ENCODE peak calls at places on chromosomes 6 and 20, in four cellular contexts. One of them, this sample, is unnamed. For H3K9me3, the result is how much of the 10 kb centered on the place peaks cover.

GRCh38 chr6:150152891-150153876 is 10.3 kb downstream of the PPP1R14C start:
- DNase-seq in CD4-positive, CD25-positive, alpha-beta regulatory T cell: no peak
- DNase-seq in left lung: no peak
- DNase-seq in sigmoid colon: no peak
- DNase-seq in this sample: no peak

GRCh38 chr6:128097019-128097418 is 196.2 kb upstream of the THEMIS start:
- DNase-seq in CD4-positive, CD25-positive, alpha-beta regulatory T cell: no peak
- DNase-seq in left lung: no peak
- DNase-seq in sigmoid colon: no peak
- DNase-seq in this sample: no peak

GRCh38 chr20:52747736-52748135 is 224.4 kb upstream of the TSHZ2 start:
- DNase-seq in CD4-positive, CD25-positive, alpha-beta regulatory T cell: no peak
- DNase-seq in left lung: no peak
- DNase-seq in sigmoid colon: no peak
- DNase-seq in this sample: no peak

GRCh38 chr6:11868392-11868791 is 89.8 kb upstream of the ADTRP start:
- DNase-seq in CD4-positive, CD25-positive, alpha-beta regulatory T cell: no peak
- DNase-seq in left lung: no peak
- DNase-seq in sigmoid colon: no peak
- DNase-seq in this sample: no peak

GRCh38 chr6:53483423-53484353 is 61.2 kb downstream of the GCLC start:
- DNase-seq in CD4-positive, CD25-positive, alpha-beta regulatory T cell: peak
- DNase-seq in left lung: no peak
- DNase-seq in sigmoid colon: no peak
- DNase-seq in this sample: no peak

GRCh38 chr20:20820104-20820503 is 107.7 kb upstream of the RALGAPA2 start:
- DNase-seq in CD4-positive, CD25-positive, alpha-beta regulatory T cell: no peak
- DNase-seq in left lung: no peak
- DNase-seq in sigmoid colon: no peak
- DNase-seq in this sample: no peak

GRCh38 chr6:15977050-15977449 is 151.8 kb upstream of the MYLIP start:
- DNase-seq in CD4-positive, CD25-positive, alpha-beta regulatory T cell: no peak
- DNase-seq in left lung: no peak
- DNase-seq in sigmoid colon: no peak
- DNase-seq in this sample: no peak

GRCh38 chr6:125944434-125944816 is 12.1 kb upstream of the HINT3 start:
- DNase-seq in CD4-positive, CD25-positive, alpha-beta regulatory T cell: no peak
- DNase-seq in left lung: no peak
- DNase-seq in sigmoid colon: peak
- DNase-seq in this sample: no peak

GRCh38 chr20:47620808-47621805 is 119.4 kb downstream of the NCOA3 start:
- DNase-seq in CD4-positive, CD25-positive, alpha-beta regulatory T cell: peak
- DNase-seq in left lung: no peak
- DNase-seq in sigmoid colon: no peak
- DNase-seq in this sample: peak

GRCh38 chr20:48614593-48615274 is 213.1 kb downstream of the PREX1 start:
- DNase-seq in CD4-positive, CD25-positive, alpha-beta regulatory T cell: no peak
- DNase-seq in left lung: peak
- DNase-seq in sigmoid colon: peak
- DNase-seq in this sample: no peak

GRCh38 chr6:107718341-107718740 is 105.8 kb downstream of the SCML4 start:
- DNase-seq in CD4-positive, CD25-positive, alpha-beta regulatory T cell: no peak
- DNase-seq in left lung: no peak
- DNase-seq in sigmoid colon: no peak
- DNase-seq in this sample: no peak

GRCh38 chr20:4067600-4068261 is 52.4 kb upstream of the RNF24 start:
- DNase-seq in CD4-positive, CD25-positive, alpha-beta regulatory T cell: no peak
- DNase-seq in left lung: no peak
- DNase-seq in sigmoid colon: peak
- DNase-seq in this sample: no peak

GRCh38 chr20:61939691-61940360 is 125.9 kb downstream of the TAF4 start:
- DNase-seq in CD4-positive, CD25-positive, alpha-beta regulatory T cell: no peak
- DNase-seq in left lung: peak
- DNase-seq in sigmoid colon: no peak
- DNase-seq in this sample: no peak

GRCh38 chr6:42841844-42842584 is 37.4 kb upstream of the RPL7L1 start:
- DNase-seq in CD4-positive, CD25-positive, alpha-beta regulatory T cell: no peak
- DNase-seq in left lung: no peak
- DNase-seq in sigmoid colon: no peak
- DNase-seq in this sample: no peak

GRCh38 chr20:43579861-43580793 is 10.6 kb upstream of the IFT52 start:
- DNase-seq in CD4-positive, CD25-positive, alpha-beta regulatory T cell: no peak
- DNase-seq in left lung: no peak
- DNase-seq in sigmoid colon: no peak
- DNase-seq in this sample: no peak

GRCh38 chr20:52295556-52295955 is 104.0 kb upstream of the ZFP64 start:
- DNase-seq in CD4-positive, CD25-positive, alpha-beta regulatory T cell: no peak
- DNase-seq in left lung: no peak
- DNase-seq in sigmoid colon: no peak
- DNase-seq in this sample: no peak

GRCh38 chr20:7358670-7359069 is 581.6 kb downstream of the HAO1 start:
- DNase-seq in CD4-positive, CD25-positive, alpha-beta regulatory T cell: no peak
- DNase-seq in left lung: no peak
- DNase-seq in sigmoid colon: no peak
- DNase-seq in this sample: no peak

GRCh38 chr6:113140721-113141120 is 716.4 kb upstream of the MARCKS start:
- DNase-seq in CD4-positive, CD25-positive, alpha-beta regulatory T cell: no peak
- DNase-seq in left lung: no peak
- DNase-seq in sigmoid colon: no peak
- DNase-seq in this sample: no peak

GRCh38 chr20:55582498-55582897 is 422.8 kb downstream of the CBLN4 start:
- DNase-seq in CD4-positive, CD25-positive, alpha-beta regulatory T cell: no peak
- DNase-seq in left lung: no peak
- DNase-seq in sigmoid colon: no peak
- DNase-seq in this sample: no peak
- H3K9me3 ChIP-seq in CD4-positive, CD25-positive, alpha-beta regulatory T cell: under half
- H3K9me3 ChIP-seq in left lung: under half
- H3K9me3 ChIP-seq in sigmoid colon: under half
- H3K9me3 ChIP-seq in this sample: under half

DNA sequence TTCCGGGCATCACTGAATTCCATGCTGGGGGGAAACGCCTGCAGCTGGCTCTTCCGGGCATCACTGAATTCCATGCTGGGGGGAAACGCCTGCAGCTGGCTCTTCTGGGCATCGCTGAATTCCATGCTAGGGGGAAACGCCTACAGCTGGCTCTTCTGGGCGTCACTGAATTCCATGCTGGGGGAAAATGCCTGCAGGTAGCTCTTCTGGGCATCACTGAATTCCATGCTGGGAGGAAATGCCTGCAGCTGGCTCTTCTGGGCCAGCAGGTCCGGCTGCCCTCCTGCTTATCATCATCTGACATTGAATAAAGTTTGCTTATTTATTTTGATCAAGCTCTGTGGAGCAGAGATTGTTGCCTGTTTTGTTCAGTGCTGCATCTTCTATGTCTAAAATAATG is 355.1 kb downstream of the SMOC2 start:
- DNase-seq in CD4-positive, CD25-positive, alpha-beta regulatory T cell: no peak
- DNase-seq in left lung: no peak
- DNase-seq in sigmoid colon: no peak
- DNase-seq in this sample: no peak
- H3K9me3 ChIP-seq in CD4-positive, CD25-positive, alpha-beta regulatory T cell: under half
- H3K9me3 ChIP-seq in left lung: under half
- H3K9me3 ChIP-seq in sigmoid colon: under half
- H3K9me3 ChIP-seq in this sample: under half

GRCh38 chr6:81486234-81486633 is 266.2 kb downstream of the TENT5A start:
- DNase-seq in CD4-positive, CD25-positive, alpha-beta regulatory T cell: no peak
- DNase-seq in left lung: no peak
- DNase-seq in sigmoid colon: no peak
- DNase-seq in this sample: no peak
- H3K9me3 ChIP-seq in CD4-positive, CD25-positive, alpha-beta regulatory T cell: under half
- H3K9me3 ChIP-seq in left lung: under half
- H3K9me3 ChIP-seq in sigmoid colon: under half
- H3K9me3 ChIP-seq in this sample: under half

GRCh38 chr6:137840252-137840651 is 26.8 kb upstream of the TNFAIP3 start:
- DNase-seq in CD4-positive, CD25-positive, alpha-beta regulatory T cell: no peak
- DNase-seq in left lung: no peak
- DNase-seq in sigmoid colon: no peak
- DNase-seq in this sample: no peak
- H3K9me3 ChIP-seq in CD4-positive, CD25-positive, alpha-beta regulatory T cell: under half
- H3K9me3 ChIP-seq in left lung: under half
- H3K9me3 ChIP-seq in sigmoid colon: under half
- H3K9me3 ChIP-seq in this sample: under half

DNA sequence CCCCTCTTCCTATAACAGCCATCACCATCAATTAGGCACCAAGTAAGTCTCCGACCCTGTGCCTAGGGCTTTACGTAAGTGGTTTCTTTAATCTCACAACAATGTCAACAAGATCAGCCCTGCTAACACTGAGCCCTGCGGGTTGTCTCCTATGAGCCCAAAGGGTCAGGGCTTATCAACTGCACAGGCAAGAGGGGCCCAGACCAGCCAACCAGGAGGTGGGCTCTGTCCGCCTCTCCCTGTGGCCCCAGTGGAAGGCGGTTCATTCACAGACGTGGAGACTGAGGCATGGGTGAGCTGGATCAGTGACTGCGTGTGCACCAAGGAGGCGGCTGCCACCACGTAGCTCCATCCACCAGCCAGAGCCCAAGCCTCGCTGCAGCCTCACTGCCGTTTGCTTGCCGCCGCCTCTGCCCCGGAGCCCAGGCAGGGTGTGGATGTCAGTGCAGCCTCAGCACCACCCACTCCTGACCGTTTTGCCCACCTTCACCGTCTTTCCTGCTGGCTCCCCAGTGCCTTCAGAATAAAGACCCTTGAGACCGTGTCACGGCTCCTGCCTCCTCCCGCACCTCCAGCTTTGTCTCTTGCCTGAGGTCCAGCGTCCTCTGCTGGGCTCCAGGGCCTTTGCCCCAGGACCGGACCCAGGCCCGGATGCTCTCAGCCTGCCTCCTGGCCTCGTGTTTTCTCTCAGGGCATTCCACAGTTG is 78.7 kb downstream of the DLL1 start:
- DNase-seq in CD4-positive, CD25-positive, alpha-beta regulatory T cell: no peak
- DNase-seq in left lung: no peak
- DNase-seq in sigmoid colon: peak
- DNase-seq in this sample: no peak
- H3K9me3 ChIP-seq in CD4-positive, CD25-positive, alpha-beta regulatory T cell: under half
- H3K9me3 ChIP-seq in left lung: under half
- H3K9me3 ChIP-seq in sigmoid colon: under half
- H3K9me3 ChIP-seq in this sample: under half

GRCh38 chr6:168165891-168166290 is 86.9 kb upstream of the FRMD1 start:
- DNase-seq in CD4-positive, CD25-positive, alpha-beta regulatory T cell: no peak
- DNase-seq in left lung: no peak
- DNase-seq in sigmoid colon: no peak
- DNase-seq in this sample: no peak
- H3K9me3 ChIP-seq in CD4-positive, CD25-positive, alpha-beta regulatory T cell: under half
- H3K9me3 ChIP-seq in left lung: under half
- H3K9me3 ChIP-seq in sigmoid colon: under half
- H3K9me3 ChIP-seq in this sample: under half

GRCh38 chr6:39948156-39948850 is 14.0 kb upstream of the MOCS1 start:
- DNase-seq in CD4-positive, CD25-positive, alpha-beta regulatory T cell: no peak
- DNase-seq in left lung: no peak
- DNase-seq in sigmoid colon: no peak
- DNase-seq in this sample: no peak
- H3K9me3 ChIP-seq in CD4-positive, CD25-positive, alpha-beta regulatory T cell: under half
- H3K9me3 ChIP-seq in left lung: under half
- H3K9me3 ChIP-seq in sigmoid colon: under half
- H3K9me3 ChIP-seq in this sample: under half

GRCh38 chr20:15814360-15814759 is 758.9 kb downstream of the KIF16B start:
- DNase-seq in CD4-positive, CD25-positive, alpha-beta regulatory T cell: no peak
- DNase-seq in left lung: no peak
- DNase-seq in sigmoid colon: no peak
- DNase-seq in this sample: no peak

GRCh38 chr20:15814903-15815302 is 758.3 kb downstream of the KIF16B start:
- DNase-seq in CD4-positive, CD25-positive, alpha-beta regulatory T cell: no peak
- DNase-seq in left lung: no peak
- DNase-seq in sigmoid colon: no peak
- DNase-seq in this sample: no peak

GRCh38 chr20:15817351-15817750 is 755.9 kb downstream of the KIF16B start:
- DNase-seq in CD4-positive, CD25-positive, alpha-beta regulatory T cell: no peak
- DNase-seq in left lung: no peak
- DNase-seq in sigmoid colon: no peak
- DNase-seq in this sample: no peak

GRCh38 chr20:15823718-15824117 is 749.5 kb downstream of the KIF16B start:
- DNase-seq in CD4-positive, CD25-positive, alpha-beta regulatory T cell: no peak
- DNase-seq in left lung: no peak
- DNase-seq in sigmoid colon: no peak
- DNase-seq in this sample: no peak

GRCh38 chr20:15818651-15819071 is 754.6 kb downstream of the KIF16B start:
- DNase-seq in CD4-positive, CD25-positive, alpha-beta regulatory T cell: no peak
- DNase-seq in left lung: no peak
- DNase-seq in sigmoid colon: no peak
- DNase-seq in this sample: no peak
- H3K9me3 ChIP-seq in CD4-positive, CD25-positive, alpha-beta regulatory T cell: under half
- H3K9me3 ChIP-seq in left lung: under half
- H3K9me3 ChIP-seq in sigmoid colon: under half
- H3K9me3 ChIP-seq in this sample: under half

This sample was measured in CD4-positive, alpha-beta memory T cell.